ENCODE peak calls at places on chromosome 22, in four cellular contexts. One of them, this sample, is unnamed.

GRCh38 chr22:45672564-45673481 is 1.2 kb downstream of the ATXN10 start:
- DNase-seq in breast epithelium: no peak
- DNase-seq in ureter: no peak
- DNase-seq in stimulated activated CD4-positive, alpha-beta T cell treated with anti-CD3 and anti-CD28 coated beads, Interleukin-1b, Interleukin-23, amount 100 ng/mL, for 1 hour: no peak
- DNase-seq in this sample: no peak

GRCh38 chr22:48488611-48489456 is 1338.8 kb downstream of the BRD1 start:
- DNase-seq in breast epithelium: no peak
- DNase-seq in ureter: no peak
- DNase-seq in stimulated activated CD4-positive, alpha-beta T cell treated with anti-CD3 and anti-CD28 coated beads, Interleukin-1b, Interleukin-23, amount 100 ng/mL, for 1 hour: no peak
- DNase-seq in this sample: no peak

GRCh38 chr22:30337461-30337778 is 10.7 kb upstream of the TBC1D10A start:
- DNase-seq in breast epithelium: no peak
- DNase-seq in ureter: no peak
- DNase-seq in stimulated activated CD4-positive, alpha-beta T cell treated with anti-CD3 and anti-CD28 coated beads, Interleukin-1b, Interleukin-23, amount 100 ng/mL, for 1 hour: no peak
- DNase-seq in this sample: no peak

GRCh38 chr22:32536352-32536751 is 61.7 kb downstream of the FBXO7 start:
- DNase-seq in breast epithelium: no peak
- DNase-seq in ureter: no peak
- DNase-seq in stimulated activated CD4-positive, alpha-beta T cell treated with anti-CD3 and anti-CD28 coated beads, Interleukin-1b, Interleukin-23, amount 100 ng/mL, for 1 hour: no peak
- DNase-seq in this sample: no peak

GRCh38 chr22:40281717-40282116 is 64.6 kb upstream of the ADSL start:
- DNase-seq in breast epithelium: peak; percentile 65
- DNase-seq in ureter: no peak
- DNase-seq in stimulated activated CD4-positive, alpha-beta T cell treated with anti-CD3 and anti-CD28 coated beads, Interleukin-1b, Interleukin-23, amount 100 ng/mL, for 1 hour: no peak
- DNase-seq in this sample: no peak

GRCh38 chr22:19818264-19819208 is 36.1 kb downstream of the GNB1L start:
- DNase-seq in breast epithelium: peak; percentile 13
- DNase-seq in ureter: peak; percentile 40
- DNase-seq in stimulated activated CD4-positive, alpha-beta T cell treated with anti-CD3 and anti-CD28 coated beads, Interleukin-1b, Interleukin-23, amount 100 ng/mL, for 1 hour: no peak
- DNase-seq in this sample: no peak

GRCh38 chr22:43521716-43522115 is 109.9 kb downstream of the MPPED1 start:
- DNase-seq in breast epithelium: no peak
- DNase-seq in ureter: no peak
- DNase-seq in stimulated activated CD4-positive, alpha-beta T cell treated with anti-CD3 and anti-CD28 coated beads, Interleukin-1b, Interleukin-23, amount 100 ng/mL, for 1 hour: no peak
- DNase-seq in this sample: no peak

GRCh38 chr22:41524809-41525449 is 19.3 kb downstream of the POLR3H start:
- DNase-seq in breast epithelium: no peak
- DNase-seq in ureter: no peak
- DNase-seq in stimulated activated CD4-positive, alpha-beta T cell treated with anti-CD3 and anti-CD28 coated beads, Interleukin-1b, Interleukin-23, amount 100 ng/mL, for 1 hour: no peak
- DNase-seq in this sample: peak; percentile 68

GRCh38 chr22:49866646-49867045 is 13.0 kb downstream of the ZBED4 start:
- DNase-seq in breast epithelium: no peak
- DNase-seq in ureter: no peak
- DNase-seq in stimulated activated CD4-positive, alpha-beta T cell treated with anti-CD3 and anti-CD28 coated beads, Interleukin-1b, Interleukin-23, amount 100 ng/mL, for 1 hour: no peak
- DNase-seq in this sample: no peak

GRCh38 chr22:32509045-32509444 is 34.4 kb downstream of the FBXO7 start:
- DNase-seq in breast epithelium: no peak
- DNase-seq in ureter: no peak
- DNase-seq in stimulated activated CD4-positive, alpha-beta T cell treated with anti-CD3 and anti-CD28 coated beads, Interleukin-1b, Interleukin-23, amount 100 ng/mL, for 1 hour: no peak
- DNase-seq in this sample: no peak

GRCh38 chr22:33472462-33473344 is 414.5 kb upstream of the SYN3 start:
- DNase-seq in breast epithelium: no peak
- DNase-seq in ureter: no peak
- DNase-seq in stimulated activated CD4-positive, alpha-beta T cell treated with anti-CD3 and anti-CD28 coated beads, Interleukin-1b, Interleukin-23, amount 100 ng/mL, for 1 hour: no peak
- DNase-seq in this sample: no peak

GRCh38 chr22:16968218-16968595 is 39.8 kb downstream of the GAB4 start:
- DNase-seq in breast epithelium: no peak
- DNase-seq in ureter: no peak
- DNase-seq in stimulated activated CD4-positive, alpha-beta T cell treated with anti-CD3 and anti-CD28 coated beads, Interleukin-1b, Interleukin-23, amount 100 ng/mL, for 1 hour: no peak
- DNase-seq in this sample: no peak

GRCh38 chr22:19115628-19116027 is 6.6 kb downstream of the DGCR2 start:
- DNase-seq in breast epithelium: no peak
- DNase-seq in ureter: no peak
- DNase-seq in stimulated activated CD4-positive, alpha-beta T cell treated with anti-CD3 and anti-CD28 coated beads, Interleukin-1b, Interleukin-23, amount 100 ng/mL, for 1 hour: no peak
- DNase-seq in this sample: no peak

GRCh38 chr22:31230871-31231621 is 18.9 kb downstream of the LIMK2 start:
- DNase-seq in breast epithelium: no peak
- DNase-seq in ureter: peak; percentile 56
- DNase-seq in stimulated activated CD4-positive, alpha-beta T cell treated with anti-CD3 and anti-CD28 coated beads, Interleukin-1b, Interleukin-23, amount 100 ng/mL, for 1 hour: no peak
- DNase-seq in this sample: peak; percentile 75

GRCh38 chr22:24583972-24584790 is 8.7 kb downstream of the LRRC75B start:
- DNase-seq in breast epithelium: no peak
- DNase-seq in ureter: no peak
- DNase-seq in stimulated activated CD4-positive, alpha-beta T cell treated with anti-CD3 and anti-CD28 coated beads, Interleukin-1b, Interleukin-23, amount 100 ng/mL, for 1 hour: no peak
- DNase-seq in this sample: no peak

GRCh38 chr22:37638351-37639069 is 959 bp upstream of the SH3BP1 start:
- DNase-seq in breast epithelium: no peak
- DNase-seq in ureter: no peak
- DNase-seq in stimulated activated CD4-positive, alpha-beta T cell treated with anti-CD3 and anti-CD28 coated beads, Interleukin-1b, Interleukin-23, amount 100 ng/mL, for 1 hour: no peak
- DNase-seq in this sample: no peak

GRCh38 chr22:44729391-44730012 is 22.9 kb upstream of the ARHGAP8 start:
- DNase-seq in breast epithelium: no peak
- DNase-seq in ureter: no peak
- DNase-seq in stimulated activated CD4-positive, alpha-beta T cell treated with anti-CD3 and anti-CD28 coated beads, Interleukin-1b, Interleukin-23, amount 100 ng/mL, for 1 hour: no peak
- DNase-seq in this sample: no peak

GRCh38 chr22:38314140-38314991 is 2.9 kb downstream of the CSNK1E start:
- DNase-seq in breast epithelium: no peak
- DNase-seq in ureter: no peak
- DNase-seq in stimulated activated CD4-positive, alpha-beta T cell treated with anti-CD3 and anti-CD28 coated beads, Interleukin-1b, Interleukin-23, amount 100 ng/mL, for 1 hour: no peak
- DNase-seq in this sample: no peak

GRCh38 chr22:44460287-44461082 is 37.5 kb downstream of the RTL6 start:
- DNase-seq in breast epithelium: no peak
- DNase-seq in ureter: no peak
- DNase-seq in stimulated activated CD4-positive, alpha-beta T cell treated with anti-CD3 and anti-CD28 coated beads, Interleukin-1b, Interleukin-23, amount 100 ng/mL, for 1 hour: no peak
- DNase-seq in this sample: no peak

GRCh38 chr22:45483918-45484499 is 18.7 kb upstream of the FBLN1 start:
- DNase-seq in breast epithelium: no peak
- DNase-seq in ureter: no peak
- DNase-seq in stimulated activated CD4-positive, alpha-beta T cell treated with anti-CD3 and anti-CD28 coated beads, Interleukin-1b, Interleukin-23, amount 100 ng/mL, for 1 hour: no peak
- DNase-seq in this sample: no peak

GRCh38 chr22:32200752-32201151 is 4.1 kb downstream of the RFPL2 start:
- DNase-seq in breast epithelium: no peak
- DNase-seq in ureter: no peak
- DNase-seq in stimulated activated CD4-positive, alpha-beta T cell treated with anti-CD3 and anti-CD28 coated beads, Interleukin-1b, Interleukin-23, amount 100 ng/mL, for 1 hour: no peak
- DNase-seq in this sample: no peak

GRCh38 chr22:42179616-42180015 is 49.0 kb upstream of the CYP2D6 start:
- DNase-seq in breast epithelium: no peak
- DNase-seq in ureter: no peak
- DNase-seq in stimulated activated CD4-positive, alpha-beta T cell treated with anti-CD3 and anti-CD28 coated beads, Interleukin-1b, Interleukin-23, amount 100 ng/mL, for 1 hour: no peak
- DNase-seq in this sample: no peak